ENCODE peak calls at places on chromosomes 6 and 20, in nine cellular contexts. One of them, this sample, is unnamed. For H3K4me1 and H3K36me3, the result is how much of the 10 kb centered on the place peaks cover.

GRCh38 chr6:46368137-46368536 is 123.1 kb downstream of the RCAN2 start:
- DNase-seq in fibroblast of lung: no peak
- DNase-seq in ovary: no peak
- DNase-seq in cardiac muscle cell: no peak
- DNase-seq in mucosa of descending colon: no peak
- DNase-seq in HCT116: no peak
- DNase-seq in psoas muscle: no peak
- DNase-seq in GM23338: no peak
- DNase-seq in CD8-positive, alpha-beta T cell: no peak
- DNase-seq in this sample: no peak

GRCh38 chr6:8707956-8708772 is 272.8 kb upstream of the SLC35B3 start:
- DNase-seq in cardiac muscle cell: no peak
- DNase-seq in ovary: no peak
- DNase-seq in HCT116: peak
- DNase-seq in mucosa of descending colon: no peak
- DNase-seq in GM23338: peak
- DNase-seq in CD8-positive, alpha-beta T cell: no peak
- DNase-seq in psoas muscle: no peak
- DNase-seq in fibroblast of lung: peak
- DNase-seq in this sample: peak

GRCh38 chr6:137309078-137309762 is 90.0 kb upstream of the IFNGR1 start:
- DNase-seq in CD8-positive, alpha-beta T cell: no peak
- DNase-seq in fibroblast of lung: peak
- DNase-seq in HCT116: peak
- DNase-seq in ovary: peak
- DNase-seq in psoas muscle: peak
- DNase-seq in mucosa of descending colon: peak
- DNase-seq in GM23338: peak
- DNase-seq in cardiac muscle cell: peak
- DNase-seq in this sample: no peak

GRCh38 chr6:118485601-118486550 is 62.2 kb upstream of the PLN start:
- DNase-seq in psoas muscle: no peak
- DNase-seq in mucosa of descending colon: no peak
- DNase-seq in cardiac muscle cell: no peak
- DNase-seq in CD8-positive, alpha-beta T cell: no peak
- DNase-seq in ovary: no peak
- DNase-seq in GM23338: no peak
- DNase-seq in HCT116: no peak
- DNase-seq in fibroblast of lung: peak
- DNase-seq in this sample: no peak

GRCh38 chr6:7919871-7920270 is 9.3 kb upstream of the TXNDC5 start:
- DNase-seq in CD8-positive, alpha-beta T cell: no peak
- DNase-seq in HCT116: peak
- DNase-seq in ovary: peak
- DNase-seq in mucosa of descending colon: no peak
- DNase-seq in cardiac muscle cell: peak
- DNase-seq in fibroblast of lung: peak
- DNase-seq in psoas muscle: no peak
- DNase-seq in GM23338: peak
- DNase-seq in this sample: no peak

GRCh38 chr6:133503330-133503729 is 262.2 kb downstream of the EYA4 start:
- DNase-seq in HCT116: no peak
- DNase-seq in fibroblast of lung: peak
- DNase-seq in GM23338: no peak
- DNase-seq in psoas muscle: no peak
- DNase-seq in CD8-positive, alpha-beta T cell: no peak
- DNase-seq in cardiac muscle cell: peak
- DNase-seq in mucosa of descending colon: no peak
- DNase-seq in ovary: no peak
- DNase-seq in this sample: no peak

GRCh38 chr20:63056236-63057132 is 49.7 kb upstream of the BHLHE23 start:
- DNase-seq in GM23338: peak
- DNase-seq in ovary: no peak
- DNase-seq in mucosa of descending colon: peak
- DNase-seq in fibroblast of lung: peak
- DNase-seq in cardiac muscle cell: peak
- DNase-seq in psoas muscle: peak
- DNase-seq in HCT116: no peak
- DNase-seq in CD8-positive, alpha-beta T cell: peak
- DNase-seq in this sample: peak

GRCh38 chr6:149888113-149888512 is 9.8 kb downstream of the RAET1E start:
- DNase-seq in ovary: no peak
- DNase-seq in psoas muscle: no peak
- DNase-seq in fibroblast of lung: no peak
- DNase-seq in CD8-positive, alpha-beta T cell: no peak
- DNase-seq in mucosa of descending colon: no peak
- DNase-seq in cardiac muscle cell: no peak
- DNase-seq in GM23338: no peak
- DNase-seq in HCT116: no peak
- DNase-seq in this sample: no peak

GRCh38 chr20:36113566-36114247 is 40.8 kb upstream of the EPB41L1 start:
- DNase-seq in CD8-positive, alpha-beta T cell: no peak
- DNase-seq in GM23338: peak
- DNase-seq in psoas muscle: no peak
- DNase-seq in ovary: no peak
- DNase-seq in HCT116: no peak
- DNase-seq in fibroblast of lung: no peak
- DNase-seq in mucosa of descending colon: no peak
- DNase-seq in cardiac muscle cell: peak
- DNase-seq in this sample: no peak
- H3K4me1 ChIP-seq in CD8-positive, alpha-beta T cell: under half
- H3K4me1 ChIP-seq in GM23338: under half
- H3K4me1 ChIP-seq in psoas muscle: under half
- H3K4me1 ChIP-seq in ovary: under half
- H3K4me1 ChIP-seq in HCT116: under half
- H3K4me1 ChIP-seq in fibroblast of lung: under half
- H3K4me1 ChIP-seq in mucosa of descending colon: under half
- H3K4me1 ChIP-seq in cardiac muscle cell: under half
- H3K4me1 ChIP-seq in this sample: under half

DNA sequence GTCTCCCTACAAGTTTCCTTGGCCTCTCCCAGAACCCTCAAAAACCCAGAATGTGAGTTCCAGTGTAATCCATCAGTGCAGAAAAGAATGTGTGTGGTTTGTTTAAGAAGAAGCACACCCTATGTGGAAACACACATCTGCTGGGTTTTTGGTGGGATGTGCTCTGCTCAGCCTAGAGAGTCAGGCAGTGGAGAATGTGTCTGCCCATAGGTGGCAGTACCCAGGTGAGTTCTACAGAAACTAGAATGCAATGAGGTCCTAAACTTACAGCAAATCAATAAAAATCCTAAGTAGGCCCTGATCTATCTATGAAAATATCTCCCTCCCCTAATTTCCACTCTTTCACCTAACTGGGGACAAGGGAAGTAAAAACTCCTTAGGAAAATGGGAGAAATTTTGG is 437.3 kb downstream of the DHX35 start:
- DNase-seq in mucosa of descending colon: no peak
- DNase-seq in GM23338: peak
- DNase-seq in CD8-positive, alpha-beta T cell: no peak
- DNase-seq in cardiac muscle cell: no peak
- DNase-seq in HCT116: no peak
- DNase-seq in psoas muscle: no peak
- DNase-seq in ovary: no peak
- DNase-seq in fibroblast of lung: no peak
- DNase-seq in this sample: no peak
- TF ChIP-seq CTCF in mucosa of descending colon: no peak
- TF ChIP-seq CTCF in GM23338: peak
- TF ChIP-seq CTCF in CD8-positive, alpha-beta T cell: no peak
- TF ChIP-seq CTCF in cardiac muscle cell: no peak
- TF ChIP-seq CTCF in HCT116: peak
- TF ChIP-seq CTCF in psoas muscle: no peak
- TF ChIP-seq CTCF in ovary: no peak
- TF ChIP-seq CTCF in fibroblast of lung: no peak
- TF ChIP-seq CTCF in this sample: no peak

GRCh38 chr6:20246107-20246506 is 33.8 kb upstream of the MBOAT1 start:
- DNase-seq in ovary: no peak
- DNase-seq in mucosa of descending colon: no peak
- DNase-seq in cardiac muscle cell: no peak
- DNase-seq in fibroblast of lung: no peak
- DNase-seq in CD8-positive, alpha-beta T cell: no peak
- DNase-seq in GM23338: no peak
- DNase-seq in psoas muscle: no peak
- DNase-seq in HCT116: no peak
- DNase-seq in this sample: no peak
- H3K36me3 ChIP-seq in ovary: under half
- H3K36me3 ChIP-seq in mucosa of descending colon: under half
- H3K36me3 ChIP-seq in cardiac muscle cell: under half
- H3K36me3 ChIP-seq in fibroblast of lung: under half
- H3K36me3 ChIP-seq in CD8-positive, alpha-beta T cell: under half
- H3K36me3 ChIP-seq in GM23338: under half
- H3K36me3 ChIP-seq in psoas muscle: under half
- H3K36me3 ChIP-seq in HCT116: under half
- H3K36me3 ChIP-seq in this sample: under half

GRCh38 chr20:6122873-6123649 is at the start of gene FERMT1:
- DNase-seq in CD8-positive, alpha-beta T cell: no peak
- DNase-seq in ovary: peak
- DNase-seq in fibroblast of lung: peak
- DNase-seq in HCT116: peak
- DNase-seq in GM23338: peak
- DNase-seq in mucosa of descending colon: peak
- DNase-seq in cardiac muscle cell: peak
- DNase-seq in psoas muscle: peak
- DNase-seq in this sample: peak
- H3K4me1 ChIP-seq in CD8-positive, alpha-beta T cell: under half
- H3K4me1 ChIP-seq in ovary: under half
- H3K4me1 ChIP-seq in fibroblast of lung: under half
- H3K4me1 ChIP-seq in HCT116: under half
- H3K4me1 ChIP-seq in GM23338: under half
- H3K4me1 ChIP-seq in mucosa of descending colon: under half
- H3K4me1 ChIP-seq in cardiac muscle cell: under half
- H3K4me1 ChIP-seq in psoas muscle: under half
- H3K4me1 ChIP-seq in this sample: under half

GRCh38 chr6:34510299-34510698 is 44.4 kb downstream of the PACSIN1 start:
- DNase-seq in GM23338: no peak
- DNase-seq in HCT116: no peak
- DNase-seq in cardiac muscle cell: no peak
- DNase-seq in fibroblast of lung: no peak
- DNase-seq in ovary: no peak
- DNase-seq in mucosa of descending colon: no peak
- DNase-seq in CD8-positive, alpha-beta T cell: no peak
- DNase-seq in psoas muscle: no peak
- DNase-seq in this sample: no peak

GRCh38 chr6:34506718-34507117 is 40.8 kb downstream of the PACSIN1 start:
- DNase-seq in ovary: no peak
- DNase-seq in HCT116: no peak
- DNase-seq in GM23338: peak
- DNase-seq in fibroblast of lung: no peak
- DNase-seq in cardiac muscle cell: no peak
- DNase-seq in CD8-positive, alpha-beta T cell: no peak
- DNase-seq in psoas muscle: no peak
- DNase-seq in mucosa of descending colon: no peak
- DNase-seq in this sample: no peak

GRCh38 chr6:34509782-34510181 is 43.9 kb downstream of the PACSIN1 start:
- DNase-seq in mucosa of descending colon: no peak
- DNase-seq in GM23338: no peak
- DNase-seq in CD8-positive, alpha-beta T cell: no peak
- DNase-seq in ovary: no peak
- DNase-seq in HCT116: no peak
- DNase-seq in psoas muscle: no peak
- DNase-seq in cardiac muscle cell: no peak
- DNase-seq in fibroblast of lung: no peak
- DNase-seq in this sample: no peak

GRCh38 chr6:34511214-34511922 is 44.8 kb downstream of the SPDEF start:
- DNase-seq in cardiac muscle cell: no peak
- DNase-seq in GM23338: no peak
- DNase-seq in ovary: no peak
- DNase-seq in psoas muscle: no peak
- DNase-seq in mucosa of descending colon: no peak
- DNase-seq in fibroblast of lung: no peak
- DNase-seq in CD8-positive, alpha-beta T cell: no peak
- DNase-seq in HCT116: no peak
- DNase-seq in this sample: no peak

DNA sequence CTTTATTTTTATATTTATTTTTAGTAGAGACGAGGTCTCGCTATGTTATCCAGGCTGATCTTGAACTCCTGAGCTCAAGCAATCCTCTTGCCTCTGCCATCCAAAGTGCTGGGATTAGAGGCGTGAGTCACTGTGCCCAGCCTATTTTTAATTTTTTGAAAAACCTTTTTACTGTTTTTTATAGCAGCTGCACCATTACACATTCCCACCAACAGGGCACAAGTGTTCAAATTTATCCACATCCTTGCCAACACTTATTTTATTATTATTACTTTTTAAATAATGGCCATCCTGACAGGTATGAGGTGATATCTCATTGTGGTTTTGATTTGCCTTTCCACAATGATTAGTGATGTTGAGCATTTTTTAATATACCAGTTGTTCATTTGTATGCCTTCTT is 42.5 kb downstream of the PACSIN1 start:
- DNase-seq in mucosa of descending colon: no peak
- DNase-seq in CD8-positive, alpha-beta T cell: no peak
- DNase-seq in fibroblast of lung: no peak
- DNase-seq in GM23338: no peak
- DNase-seq in HCT116: no peak
- DNase-seq in psoas muscle: no peak
- DNase-seq in ovary: no peak
- DNase-seq in cardiac muscle cell: no peak
- DNase-seq in this sample: no peak
- TF ChIP-seq CTCF in mucosa of descending colon: no peak
- TF ChIP-seq CTCF in CD8-positive, alpha-beta T cell: no peak
- TF ChIP-seq CTCF in fibroblast of lung: peak
- TF ChIP-seq CTCF in GM23338: no peak
- TF ChIP-seq CTCF in HCT116: peak
- TF ChIP-seq CTCF in psoas muscle: no peak
- TF ChIP-seq CTCF in ovary: no peak
- TF ChIP-seq CTCF in cardiac muscle cell: peak
- TF ChIP-seq CTCF in this sample: no peak

DNA sequence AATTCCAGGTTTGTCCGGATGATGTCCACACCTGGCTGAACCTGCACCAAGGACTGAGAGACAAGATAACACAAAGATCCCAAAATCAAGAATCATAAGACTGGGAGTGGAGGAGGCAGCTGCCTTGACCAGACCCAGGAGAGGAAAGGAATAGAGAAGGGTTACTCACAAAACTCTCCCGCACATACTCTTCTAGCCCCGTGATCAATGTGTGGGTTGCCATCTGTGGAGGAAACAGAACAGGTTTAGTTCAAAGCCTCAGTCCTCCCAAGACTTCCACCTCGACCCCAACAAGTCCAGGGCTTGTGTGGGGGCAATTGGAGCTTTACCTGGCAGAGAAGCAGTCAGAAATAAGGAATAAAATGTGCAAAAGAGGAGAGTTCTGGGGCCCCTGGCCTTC is 11.1 kb downstream of the BAG6 start:
- DNase-seq in cardiac muscle cell: no peak
- DNase-seq in psoas muscle: no peak
- DNase-seq in fibroblast of lung: no peak
- DNase-seq in ovary: no peak
- DNase-seq in GM23338: no peak
- DNase-seq in HCT116: no peak
- DNase-seq in mucosa of descending colon: no peak
- DNase-seq in CD8-positive, alpha-beta T cell: no peak
- DNase-seq in this sample: no peak
- H3K36me3 ChIP-seq in cardiac muscle cell: half or more
- H3K36me3 ChIP-seq in psoas muscle: under half
- H3K36me3 ChIP-seq in fibroblast of lung: under half
- H3K36me3 ChIP-seq in ovary: under half
- H3K36me3 ChIP-seq in GM23338: under half
- H3K36me3 ChIP-seq in HCT116: half or more
- H3K36me3 ChIP-seq in mucosa of descending colon: under half
- H3K36me3 ChIP-seq in CD8-positive, alpha-beta T cell: half or more
- H3K36me3 ChIP-seq in this sample: under half

This sample was measured in Caco-2.